ENCODE peak calls at places on chromosomes 1 and 21, in four cellular contexts. Q is DND-41, L is mammary epithelial cell, O is body of pancreas. D is an unnamed sample. For H3K4me1, the result is how much of the 10 kb centered on the place peaks cover.

GRCh38 chr1:19484793-19485361 is 462 bp downstream of the CAPZB start:
- DNase-seq in Q (no peak), L (no peak), O (peak), D (no peak)

GRCh38 chr21:40845621-40846020 is 1.3 kb downstream of the DSCAM start:
- DNase-seq in L (peak), O (no peak), Q (no peak), D (no peak)

GRCh38 chr1:66380452-66381212 is 153.3 kb upstream of the SGIP1 start:
- DNase-seq in O (no peak), L (peak), Q (no peak), D (peak)

GRCh38 chr1:62912028-62912638 is 128.2 kb downstream of the ATG4C start:
- DNase-seq in Q (peak), O (no peak), L (peak), D (no peak)

GRCh38 chr1:159132271-159132881 is 39.0 kb upstream of the CADM3 start:
- DNase-seq in L (peak), O (peak), Q (peak), D (no peak)

GRCh38 chr1:153539395-153540093 is 1.2 kb downstream of the S100A5 start:
- DNase-seq in Q (no peak), L (no peak), O (no peak), D (no peak)

GRCh38 chr21:36640260-36641244 is 58.4 kb upstream of the SIM2 start:
- DNase-seq in L (no peak), O (no peak), Q (no peak), D (peak)

GRCh38 chr1:22829001-22829989 is 118.7 kb downstream of the EPHB2 start:
- DNase-seq in O (no peak), Q (no peak), L (no peak), D (peak)

GRCh38 chr21:14979264-14979663 is 85.5 kb downstream of the NRIP1 start:
- DNase-seq in O (no peak), Q (no peak), L (no peak), D (no peak)

GRCh38 chr1:189678779-189679178 is 798.9 kb downstream of the BRINP3 start:
- DNase-seq in L (no peak), Q (no peak), O (no peak), D (no peak)
- TF ChIP-seq CTCF in L (peak), Q (no peak), O (no peak), D (no peak)

GRCh38 chr1:1063261-1063944 is 10.7 kb downstream of the RNF223 start:
- DNase-seq in O (no peak), Q (no peak), L (no peak), D (no peak)
- H3K4me1 ChIP-seq in O (under half), Q (under half), L (under half), D (under half)

GRCh38 chr1:235783148-235783776 is 83.4 kb downstream of the LYST start:
- DNase-seq in Q (no peak), L (peak), O (no peak), D (no peak)
- TF ChIP-seq CTCF in Q (peak), L (peak), O (peak), D (no peak)

GRCh38 chr21:18547347-18547746 is 143.8 kb upstream of the TMPRSS15 start:
- DNase-seq in O (no peak), Q (no peak), L (no peak), D (no peak)

GRCh38 chr21:18549214-18549905 is 145.8 kb upstream of the TMPRSS15 start:
- DNase-seq in O (no peak), Q (no peak), L (no peak), D (no peak)

GRCh38 chr21:18550361-18550760 is 146.8 kb upstream of the TMPRSS15 start:
- DNase-seq in O (no peak), Q (no peak), L (no peak), D (no peak)

GRCh38 chr21:18545908-18546307 is 142.3 kb upstream of the TMPRSS15 start:
- DNase-seq in O (no peak), Q (no peak), L (no peak), D (no peak)

DNA sequence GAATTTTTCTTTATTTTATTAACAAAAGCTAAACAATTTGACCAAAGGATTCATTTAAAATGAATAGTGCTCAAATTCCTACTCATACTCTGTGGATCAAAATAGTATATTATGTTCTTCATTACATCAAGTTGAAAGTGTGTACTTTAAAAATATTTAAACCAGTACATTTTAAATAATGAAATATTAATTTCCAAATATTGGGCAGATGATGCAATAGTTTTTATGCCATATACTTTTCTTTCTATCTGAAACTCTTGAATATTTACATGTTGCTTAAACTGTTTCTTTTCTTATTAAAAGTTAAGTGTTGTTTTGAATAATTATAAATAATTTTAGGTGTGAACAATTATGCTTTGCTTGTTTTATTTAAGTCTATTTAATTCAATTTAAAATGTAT is 144.7 kb upstream of the TMPRSS15 start:
- DNase-seq in L (no peak), Q (no peak), O (no peak), D (no peak)
- H3K4me1 ChIP-seq in L (under half), Q (under half), O (under half), D (under half)

GRCh38 chr1:32964461-32965250 is at the start of gene RNF19B:
- DNase-seq in O (peak), Q (peak), L (peak), D (peak)
- TF ChIP-seq CTCF in O (no peak), Q (no peak), L (no peak), D (peak)